ENCODE peak calls at places on chromosomes 13 and 19, in six cellular contexts. One of them, this sample, is unnamed.

GRCh38 chr13:91946498-91947070 is 548.2 kb downstream of the GPC5 start:
- DNase-seq in A549: peak; percentile 14
- DNase-seq in IMR-90: peak; percentile 12
- DNase-seq in heart left ventricle: no peak
- DNase-seq in tibial nerve: no peak
- DNase-seq in Peyer's patch: no peak
- DNase-seq in this sample: no peak

GRCh38 chr13:27654816-27655215 is 33.1 kb downstream of the POLR1D start:
- DNase-seq in A549: no peak
- DNase-seq in heart left ventricle: no peak
- DNase-seq in Peyer's patch: no peak
- DNase-seq in IMR-90: no peak
- DNase-seq in tibial nerve: no peak
- DNase-seq in this sample: no peak

GRCh38 chr13:46796515-46797467 is at the start of gene ESD:
- DNase-seq in A549: peak; percentile 90
- DNase-seq in IMR-90: peak; percentile 87
- DNase-seq in tibial nerve: peak; percentile 96
- DNase-seq in Peyer's patch: peak; percentile 94
- DNase-seq in heart left ventricle: peak; percentile 95
- DNase-seq in this sample: peak; percentile 60

GRCh38 chr19:58353717-58354477 is 605 bp upstream of the A1BG start:
- DNase-seq in heart left ventricle: no peak
- DNase-seq in Peyer's patch: no peak
- DNase-seq in IMR-90: no peak
- DNase-seq in tibial nerve: no peak
- DNase-seq in A549: no peak
- DNase-seq in this sample: no peak

GRCh38 chr13:59270327-59270726 is 893.4 kb downstream of the DIAPH3 start:
- DNase-seq in Peyer's patch: no peak
- DNase-seq in IMR-90: no peak
- DNase-seq in tibial nerve: no peak
- DNase-seq in heart left ventricle: no peak
- DNase-seq in A549: no peak
- DNase-seq in this sample: no peak

GRCh38 chr13:101623469-101624209 is 171.2 kb downstream of the ITGBL1 start:
- DNase-seq in IMR-90: peak; percentile 24
- DNase-seq in Peyer's patch: no peak
- DNase-seq in A549: peak; percentile 35
- DNase-seq in tibial nerve: no peak
- DNase-seq in heart left ventricle: no peak
- DNase-seq in this sample: peak; percentile 7

GRCh38 chr19:48385461-48386087 is 5.8 kb downstream of the KDELR1 start:
- DNase-seq in Peyer's patch: no peak
- DNase-seq in IMR-90: no peak
- DNase-seq in tibial nerve: no peak
- DNase-seq in heart left ventricle: no peak
- DNase-seq in A549: no peak
- DNase-seq in this sample: no peak

GRCh38 chr19:34402074-34402600 is 2.1 kb upstream of the PDCD2L start:
- DNase-seq in Peyer's patch: no peak
- DNase-seq in IMR-90: no peak
- DNase-seq in tibial nerve: no peak
- DNase-seq in A549: peak; percentile 39
- DNase-seq in heart left ventricle: no peak
- DNase-seq in this sample: no peak

GRCh38 chr19:1039646-1040475 is at the start of gene ABCA7:
- DNase-seq in Peyer's patch: peak; percentile 97
- DNase-seq in IMR-90: peak; percentile 96
- DNase-seq in tibial nerve: peak; percentile 94
- DNase-seq in A549: peak; percentile 98
- DNase-seq in heart left ventricle: peak; percentile 100
- DNase-seq in this sample: peak; percentile 93

GRCh38 chr13:35857769-35858168 is 273.4 kb downstream of the DCLK1 start:
- DNase-seq in heart left ventricle: no peak
- DNase-seq in A549: no peak
- DNase-seq in IMR-90: peak; percentile 32
- DNase-seq in tibial nerve: no peak
- DNase-seq in Peyer's patch: no peak
- DNase-seq in this sample: no peak

GRCh38 chr13:97235549-97236206 is 13.5 kb downstream of the MBNL2 start:
- DNase-seq in tibial nerve: no peak
- DNase-seq in Peyer's patch: no peak
- DNase-seq in IMR-90: no peak
- DNase-seq in heart left ventricle: no peak
- DNase-seq in A549: no peak
- DNase-seq in this sample: no peak

GRCh38 chr13:42970824-42971669 is 21.0 kb downstream of the EPSTI1 start:
- DNase-seq in A549: peak; percentile 53
- DNase-seq in IMR-90: peak; percentile 43
- DNase-seq in heart left ventricle: no peak
- DNase-seq in tibial nerve: peak; percentile 35
- DNase-seq in Peyer's patch: peak; percentile 62
- DNase-seq in this sample: peak; percentile 36

GRCh38 chr19:37719111-37719926 is at the start of gene ZNF607:
- DNase-seq in heart left ventricle: peak; percentile 96
- DNase-seq in A549: peak; percentile 98
- DNase-seq in IMR-90: peak; percentile 84
- DNase-seq in Peyer's patch: peak; percentile 86
- DNase-seq in tibial nerve: peak; percentile 61
- DNase-seq in this sample: peak; percentile 97

GRCh38 chr13:60990032-60990733 is 425.5 kb downstream of the PCDH20 start:
- DNase-seq in tibial nerve: no peak
- DNase-seq in A549: peak; percentile 12
- DNase-seq in IMR-90: no peak
- DNase-seq in heart left ventricle: no peak
- DNase-seq in Peyer's patch: no peak
- DNase-seq in this sample: no peak

GRCh38 chr13:48655291-48655690 is 1.6 kb downstream of the CYSLTR2 start:
- DNase-seq in tibial nerve: no peak
- DNase-seq in IMR-90: no peak
- DNase-seq in Peyer's patch: no peak
- DNase-seq in A549: no peak
- DNase-seq in heart left ventricle: no peak
- DNase-seq in this sample: no peak

GRCh38 chr13:96032717-96033116 is 20.5 kb downstream of the UGGT2 start:
- DNase-seq in IMR-90: no peak
- DNase-seq in tibial nerve: no peak
- DNase-seq in A549: no peak
- DNase-seq in Peyer's patch: no peak
- DNase-seq in heart left ventricle: no peak
- DNase-seq in this sample: no peak

GRCh38 chr19:55646889-55647731 is 902 bp upstream of the CCDC106 start:
- DNase-seq in heart left ventricle: no peak
- DNase-seq in A549: no peak
- DNase-seq in IMR-90: no peak
- DNase-seq in tibial nerve: no peak
- DNase-seq in Peyer's patch: peak; percentile 70
- DNase-seq in this sample: no peak

DNA sequence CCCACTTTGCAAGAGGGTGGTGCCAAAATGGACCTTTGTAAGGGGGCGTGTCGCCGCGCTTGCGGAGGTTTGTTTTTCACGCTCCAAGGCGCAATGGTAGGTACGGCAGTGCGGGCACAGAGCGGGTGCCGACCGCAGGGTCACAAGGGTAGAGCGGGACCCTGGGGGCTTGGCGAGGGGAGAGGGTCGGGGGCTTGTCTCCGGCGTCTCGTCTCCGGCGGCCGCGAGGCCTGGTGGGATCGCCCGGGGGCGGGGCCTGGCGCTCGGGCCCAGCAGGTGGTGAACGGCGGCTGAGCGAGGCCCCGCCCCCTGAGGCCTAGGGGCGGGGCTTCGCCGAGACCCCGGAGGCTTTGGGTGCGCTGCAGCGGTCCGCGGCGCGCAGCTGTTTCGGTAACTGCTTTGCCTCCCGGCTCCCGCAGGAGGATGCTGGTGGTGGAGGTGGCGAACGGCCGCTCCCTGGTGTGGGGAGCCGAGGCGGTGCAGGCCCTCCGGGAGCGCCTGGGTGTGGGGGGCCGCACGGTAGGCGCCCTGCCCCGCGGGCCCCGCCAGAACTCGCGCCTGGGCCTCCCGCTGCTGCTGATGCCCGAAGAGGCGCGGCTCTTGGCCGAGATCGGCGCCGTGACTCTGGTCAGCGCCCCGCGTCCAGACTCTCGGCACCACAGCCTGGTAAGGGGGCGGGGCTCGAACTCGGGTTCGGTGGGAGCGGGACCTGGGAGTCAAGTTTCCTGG is at the start of gene TSEN34:
- DNase-seq in tibial nerve: peak; percentile 71
- DNase-seq in IMR-90: peak; percentile 75
- DNase-seq in A549: no peak
- DNase-seq in Peyer's patch: peak; percentile 90
- DNase-seq in heart left ventricle: peak; percentile 94
- DNase-seq in this sample: peak; percentile 84
- TF ChIP-seq POLR2A in tibial nerve: peak; percentile 66
- TF ChIP-seq POLR2A in IMR-90: no peak
- TF ChIP-seq POLR2A in A549: peak; percentile 81
- TF ChIP-seq POLR2A in Peyer's patch: peak; percentile 58
- TF ChIP-seq POLR2A in heart left ventricle: peak; percentile 56
- TF ChIP-seq POLR2A in this sample: peak; percentile 95

DNA sequence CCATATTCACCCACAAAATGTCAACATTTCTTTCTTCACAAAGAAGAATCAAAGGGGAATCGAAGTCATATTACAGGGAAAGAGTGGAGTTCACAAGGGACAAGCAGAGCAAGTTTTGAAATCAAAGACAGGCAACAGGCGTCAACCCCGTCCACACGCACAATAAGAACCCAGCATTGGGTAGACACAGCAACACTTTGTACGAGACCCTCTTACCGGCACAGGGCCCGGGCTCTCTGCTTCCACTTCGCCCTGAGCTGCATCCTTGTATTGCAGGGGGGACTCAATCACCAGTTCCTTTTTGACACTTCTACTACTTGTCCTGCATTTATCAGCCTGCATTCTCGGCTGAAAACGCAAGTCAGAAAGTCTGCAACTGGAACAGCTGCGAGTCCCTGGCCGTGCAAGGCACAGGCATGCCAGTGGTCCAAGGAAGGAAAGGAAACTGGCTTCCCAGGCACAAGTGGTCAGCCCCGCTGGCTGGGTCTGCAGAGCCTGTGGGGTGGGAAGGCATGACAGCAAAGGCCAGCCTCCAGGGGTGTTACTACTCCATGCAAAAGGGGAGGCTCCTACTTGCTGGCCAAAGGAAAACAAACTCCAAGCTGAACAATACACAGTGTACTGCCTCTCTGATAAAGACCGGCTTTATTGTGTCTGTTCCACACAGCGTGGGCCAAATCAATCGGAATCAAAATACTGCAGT is at the start of gene DOCK9:
- DNase-seq in A549: no peak
- DNase-seq in heart left ventricle: peak; percentile 81
- DNase-seq in tibial nerve: peak; percentile 53
- DNase-seq in IMR-90: peak; percentile 65
- DNase-seq in Peyer's patch: no peak
- DNase-seq in this sample: peak; percentile 83
- TF ChIP-seq POLR2A in A549: no peak
- TF ChIP-seq POLR2A in heart left ventricle: peak; percentile 84
- TF ChIP-seq POLR2A in tibial nerve: peak; percentile 62
- TF ChIP-seq POLR2A in IMR-90: no peak
- TF ChIP-seq POLR2A in Peyer's patch: no peak
- TF ChIP-seq POLR2A in this sample: no peak

GRCh38 chr19:16877581-16877980 is 11.2 kb upstream of the F2RL3 start:
- DNase-seq in IMR-90: no peak
- DNase-seq in Peyer's patch: no peak
- DNase-seq in heart left ventricle: no peak
- DNase-seq in tibial nerve: no peak
- DNase-seq in A549: no peak
- DNase-seq in this sample: no peak

GRCh38 chr19:16873603-16874002 is 15.2 kb upstream of the F2RL3 start:
- DNase-seq in heart left ventricle: no peak
- DNase-seq in tibial nerve: no peak
- DNase-seq in IMR-90: no peak
- DNase-seq in Peyer's patch: no peak
- DNase-seq in A549: no peak
- DNase-seq in this sample: no peak

GRCh38 chr19:16876904-16877361 is 11.9 kb upstream of the F2RL3 start:
- DNase-seq in tibial nerve: no peak
- DNase-seq in A549: no peak
- DNase-seq in heart left ventricle: no peak
- DNase-seq in Peyer's patch: no peak
- DNase-seq in IMR-90: no peak
- DNase-seq in this sample: no peak

GRCh38 chr19:16874250-16874977 is 14.4 kb upstream of the F2RL3 start:
- DNase-seq in A549: no peak
- DNase-seq in tibial nerve: no peak
- DNase-seq in Peyer's patch: no peak
- DNase-seq in heart left ventricle: no peak
- DNase-seq in IMR-90: no peak
- DNase-seq in this sample: no peak

DNA sequence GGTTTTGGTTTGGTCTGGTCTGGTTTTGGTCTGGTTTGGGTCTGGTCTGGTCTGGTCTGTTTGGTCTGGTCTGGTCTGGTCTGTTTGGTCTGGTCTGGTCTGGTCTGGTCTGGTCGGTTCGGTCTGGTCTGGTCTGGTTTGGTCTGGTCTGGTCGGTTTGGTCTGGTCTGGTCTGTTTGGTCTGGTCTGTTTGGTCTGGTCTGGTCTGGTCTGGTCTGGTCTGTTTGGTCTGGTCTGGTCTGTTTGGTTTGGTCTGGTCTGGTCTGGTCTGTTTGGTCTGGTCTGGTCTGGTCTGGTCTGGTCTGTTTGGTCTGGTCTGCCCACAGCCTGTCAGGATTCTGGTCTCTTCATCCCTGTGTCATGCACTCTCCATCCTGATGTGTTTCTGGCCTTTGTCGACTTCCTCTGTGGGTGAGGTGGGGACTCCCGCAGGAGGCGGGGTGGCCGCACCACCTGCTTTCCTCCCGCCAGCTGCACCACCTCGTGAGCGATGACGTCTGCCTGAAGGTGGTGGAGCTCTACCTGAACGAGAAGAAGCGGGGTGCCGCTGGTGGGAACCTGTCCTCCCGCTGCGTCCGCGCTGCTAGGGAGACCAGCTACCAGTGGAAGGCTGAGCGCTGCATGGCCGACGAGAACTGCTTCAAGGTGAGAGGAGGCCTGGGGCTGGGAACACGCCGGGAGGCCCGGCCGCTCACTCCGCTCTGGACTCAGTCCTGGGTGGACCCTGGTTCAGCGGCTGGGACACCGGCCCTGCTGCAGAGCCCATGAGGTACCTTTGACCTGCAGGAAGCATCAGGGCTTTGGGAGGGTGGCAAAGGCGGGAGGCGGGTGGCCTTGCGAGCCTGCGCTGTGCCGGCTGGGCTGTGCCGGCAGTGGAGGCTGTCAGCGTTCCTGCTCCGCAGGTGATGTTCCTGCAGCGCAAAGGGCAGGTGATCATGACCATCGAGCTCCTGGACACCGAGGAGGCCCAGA is 12.9 kb upstream of the F2RL3 start:
- DNase-seq in A549: no peak
- DNase-seq in Peyer's patch: peak; percentile 74
- DNase-seq in heart left ventricle: no peak
- DNase-seq in tibial nerve: no peak
- DNase-seq in IMR-90: no peak
- DNase-seq in this sample: no peak
- TF ChIP-seq POLR2A in A549: no peak
- TF ChIP-seq POLR2A in Peyer's patch: no peak
- TF ChIP-seq POLR2A in heart left ventricle: no peak
- TF ChIP-seq POLR2A in tibial nerve: no peak
- TF ChIP-seq POLR2A in IMR-90: no peak
- TF ChIP-seq POLR2A in this sample: no peak

GRCh38 chr13:98454389-98454881 is 122.5 kb downstream of the STK24 start:
- DNase-seq in heart left ventricle: no peak
- DNase-seq in tibial nerve: peak; percentile 76
- DNase-seq in IMR-90: peak; percentile 94
- DNase-seq in Peyer's patch: no peak
- DNase-seq in A549: peak; percentile 19
- DNase-seq in this sample: no peak
- TF ChIP-seq POLR2A in heart left ventricle: no peak
- TF ChIP-seq POLR2A in tibial nerve: peak; percentile 32
- TF ChIP-seq POLR2A in IMR-90: no peak
- TF ChIP-seq POLR2A in Peyer's patch: no peak
- TF ChIP-seq POLR2A in A549: no peak
- TF ChIP-seq POLR2A in this sample: no peak

GRCh38 chr19:29665215-29665825 is at the start of gene PLEKHF1:
- DNase-seq in heart left ventricle: peak; percentile 96
- DNase-seq in IMR-90: peak; percentile 59
- DNase-seq in Peyer's patch: peak; percentile 94
- DNase-seq in tibial nerve: peak; percentile 79
- DNase-seq in A549: peak; percentile 85
- DNase-seq in this sample: peak; percentile 90
- TF ChIP-seq POLR2A in heart left ventricle: peak; percentile 92
- TF ChIP-seq POLR2A in IMR-90: peak; percentile 26
- TF ChIP-seq POLR2A in Peyer's patch: no peak
- TF ChIP-seq POLR2A in tibial nerve: peak; percentile 80
- TF ChIP-seq POLR2A in A549: peak; percentile 35
- TF ChIP-seq POLR2A in this sample: peak; percentile 42